ENCODE peak calls at places on chromosome 12, in four cellular contexts. One of them, this sample, is unnamed.

GRCh38 chr12:62813031-62813829 is 121.7 kb downstream of the PPM1H start:
- DNase-seq in endodermal cell: peak
- DNase-seq in AG04450: peak
- DNase-seq in lung: peak
- DNase-seq in this sample: no peak

GRCh38 chr12:53750812-53751335 is 905 bp downstream of the CISTR start:
- DNase-seq in lung: no peak
- DNase-seq in AG04450: no peak
- DNase-seq in endodermal cell: peak
- DNase-seq in this sample: no peak

GRCh38 chr12:80701388-80701787 is 6.0 kb upstream of the MYF6 start:
- DNase-seq in AG04450: no peak
- DNase-seq in lung: no peak
- DNase-seq in endodermal cell: no peak
- DNase-seq in this sample: no peak

GRCh38 chr12:33000016-33000415 is 103.4 kb upstream of the PKP2 start:
- DNase-seq in lung: no peak
- DNase-seq in endodermal cell: no peak
- DNase-seq in AG04450: no peak
- DNase-seq in this sample: no peak

GRCh38 chr12:94674835-94675234 is 24.5 kb upstream of the TMCC3 start:
- DNase-seq in AG04450: no peak
- DNase-seq in lung: peak
- DNase-seq in endodermal cell: peak
- DNase-seq in this sample: no peak

GRCh38 chr12:9365296-9365695 is 157.1 kb upstream of the PZP start:
- DNase-seq in lung: no peak
- DNase-seq in AG04450: no peak
- DNase-seq in endodermal cell: no peak
- DNase-seq in this sample: no peak

GRCh38 chr12:111313833-111314259 is 55.0 kb downstream of the PHETA1 start:
- DNase-seq in endodermal cell: peak
- DNase-seq in AG04450: peak
- DNase-seq in lung: peak
- DNase-seq in this sample: peak

GRCh38 chr12:92143280-92143679 is 2.4 kb downstream of the BTG1 start:
- DNase-seq in AG04450: no peak
- DNase-seq in lung: no peak
- DNase-seq in endodermal cell: peak
- DNase-seq in this sample: no peak

GRCh38 chr12:107805488-107806180 is 31.1 kb downstream of the ASCL4 start:
- DNase-seq in lung: no peak
- DNase-seq in AG04450: no peak
- DNase-seq in endodermal cell: no peak
- DNase-seq in this sample: no peak

GRCh38 chr12:108821407-108822397 is 35.7 kb downstream of the SSH1 start:
- DNase-seq in AG04450: no peak
- DNase-seq in lung: no peak
- DNase-seq in endodermal cell: no peak
- DNase-seq in this sample: no peak

GRCh38 chr12:116595186-116595585 is 36.0 kb downstream of the MAP1LC3B2 start:
- DNase-seq in AG04450: no peak
- DNase-seq in lung: no peak
- DNase-seq in endodermal cell: no peak
- DNase-seq in this sample: no peak

GRCh38 chr12:77847060-77847541 is 16.4 kb downstream of the NAV3 start:
- DNase-seq in lung: no peak
- DNase-seq in endodermal cell: no peak
- DNase-seq in AG04450: no peak
- DNase-seq in this sample: peak

GRCh38 chr12:62621239-62621638 is 154.6 kb downstream of the MON2 start:
- DNase-seq in endodermal cell: peak
- DNase-seq in AG04450: no peak
- DNase-seq in lung: no peak
- DNase-seq in this sample: no peak

GRCh38 chr12:52587563-52587962 is 13.7 kb downstream of the KRT72 start:
- DNase-seq in endodermal cell: peak
- DNase-seq in lung: no peak
- DNase-seq in AG04450: no peak
- DNase-seq in this sample: no peak

GRCh38 chr12:53737951-53738833 is 10.9 kb upstream of the CALCOCO1 start:
- DNase-seq in lung: no peak
- DNase-seq in endodermal cell: peak
- DNase-seq in AG04450: no peak
- DNase-seq in this sample: no peak

GRCh38 chr12:47862157-47862556 is 42.5 kb upstream of the HDAC7 start:
- DNase-seq in lung: no peak
- DNase-seq in AG04450: no peak
- DNase-seq in endodermal cell: no peak
- DNase-seq in this sample: no peak

GRCh38 chr12:54991161-54991991 is 6.8 kb upstream of the TESPA1 start:
- DNase-seq in endodermal cell: no peak
- DNase-seq in lung: no peak
- DNase-seq in AG04450: no peak
- DNase-seq in this sample: no peak

GRCh38 chr12:14260011-14260993 is 105.2 kb upstream of the ATF7IP start:
- DNase-seq in AG04450: peak
- DNase-seq in lung: peak
- DNase-seq in endodermal cell: peak
- DNase-seq in this sample: peak

GRCh38 chr12:6827982-6828670 is at the start of gene P3H3:
- DNase-seq in endodermal cell: peak
- DNase-seq in lung: no peak
- DNase-seq in AG04450: no peak
- DNase-seq in this sample: no peak

GRCh38 chr12:65948320-65949008 is 124.2 kb downstream of the HMGA2 start:
- DNase-seq in lung: peak
- DNase-seq in AG04450: peak
- DNase-seq in endodermal cell: no peak
- DNase-seq in this sample: peak

GRCh38 chr12:38153737-38154061 is 162.9 kb upstream of the ALG10B start:
- DNase-seq in endodermal cell: no peak
- DNase-seq in AG04450: no peak
- DNase-seq in lung: no peak
- DNase-seq in this sample: no peak

GRCh38 chr12:34291001-34291400 is 268.7 kb downstream of the ALG10 start:
- DNase-seq in AG04450: no peak
- DNase-seq in endodermal cell: peak
- DNase-seq in lung: no peak
- DNase-seq in this sample: no peak

GRCh38 chr12:34288963-34289345 is 266.7 kb downstream of the ALG10 start:
- DNase-seq in endodermal cell: peak
- DNase-seq in lung: no peak
- DNase-seq in AG04450: no peak
- DNase-seq in this sample: no peak

GRCh38 chr12:34291426-34291901 is 269.2 kb downstream of the ALG10 start:
- DNase-seq in AG04450: no peak
- DNase-seq in lung: no peak
- DNase-seq in endodermal cell: no peak
- DNase-seq in this sample: peak

GRCh38 chr12:34289431-34290190 is 267.3 kb downstream of the ALG10 start:
- DNase-seq in AG04450: no peak
- DNase-seq in lung: no peak
- DNase-seq in endodermal cell: peak
- DNase-seq in this sample: peak

DNA sequence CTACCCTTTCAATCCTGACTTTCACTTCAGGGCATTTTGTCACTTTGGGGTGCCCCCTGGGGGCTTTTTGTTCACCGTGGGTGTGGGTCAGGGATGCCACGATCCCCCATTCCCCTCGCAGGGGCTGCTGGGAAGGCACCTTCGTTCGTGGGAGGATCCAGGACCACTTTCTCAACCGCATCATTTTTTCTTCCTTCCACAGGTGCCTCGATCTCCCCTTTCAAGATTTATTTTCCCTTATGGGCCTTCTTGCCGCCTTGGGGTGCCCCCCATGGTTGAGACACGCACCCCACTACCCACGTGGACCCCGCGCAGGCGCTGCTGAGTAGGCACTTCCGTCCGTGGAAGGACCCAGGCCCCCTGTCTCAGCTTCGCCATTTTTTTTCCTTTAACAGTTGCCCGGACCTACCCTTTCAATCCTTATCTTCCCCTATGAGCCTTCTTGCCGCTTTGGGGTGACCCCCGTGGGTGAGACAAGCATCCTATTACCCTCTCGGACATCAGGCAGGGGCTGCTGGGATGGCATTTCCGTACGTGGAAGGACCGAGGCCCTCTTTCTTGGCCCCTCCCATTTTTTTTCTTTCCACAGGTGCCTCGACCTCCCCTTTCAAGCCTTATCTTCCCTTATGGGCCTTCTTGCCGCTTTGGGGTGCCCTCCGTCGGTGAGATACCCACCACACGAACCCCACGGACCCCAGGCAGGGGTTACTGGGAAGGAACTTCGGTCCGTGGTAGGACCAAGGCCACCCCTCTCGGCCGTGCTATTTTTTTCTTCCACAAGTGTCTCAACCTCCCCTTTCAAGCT is 268.1 kb downstream of the ALG10 start:
- DNase-seq in endodermal cell: peak
- DNase-seq in lung: no peak
- DNase-seq in AG04450: no peak
- DNase-seq in this sample: no peak
- H3K4me3 ChIP-seq in endodermal cell: no peak
- H3K4me3 ChIP-seq in lung: no peak
- H3K4me3 ChIP-seq in AG04450: no peak
- H3K4me3 ChIP-seq in this sample: no peak

GRCh38 chr12:12521044-12521485 is 41.6 kb downstream of the DUSP16 start:
- DNase-seq in endodermal cell: no peak
- DNase-seq in lung: no peak
- DNase-seq in AG04450: no peak
- DNase-seq in this sample: no peak
- H3K27ac ChIP-seq in endodermal cell: peak
- H3K27ac ChIP-seq in lung: peak
- H3K27ac ChIP-seq in AG04450: no peak
- H3K27ac ChIP-seq in this sample: no peak

DNA sequence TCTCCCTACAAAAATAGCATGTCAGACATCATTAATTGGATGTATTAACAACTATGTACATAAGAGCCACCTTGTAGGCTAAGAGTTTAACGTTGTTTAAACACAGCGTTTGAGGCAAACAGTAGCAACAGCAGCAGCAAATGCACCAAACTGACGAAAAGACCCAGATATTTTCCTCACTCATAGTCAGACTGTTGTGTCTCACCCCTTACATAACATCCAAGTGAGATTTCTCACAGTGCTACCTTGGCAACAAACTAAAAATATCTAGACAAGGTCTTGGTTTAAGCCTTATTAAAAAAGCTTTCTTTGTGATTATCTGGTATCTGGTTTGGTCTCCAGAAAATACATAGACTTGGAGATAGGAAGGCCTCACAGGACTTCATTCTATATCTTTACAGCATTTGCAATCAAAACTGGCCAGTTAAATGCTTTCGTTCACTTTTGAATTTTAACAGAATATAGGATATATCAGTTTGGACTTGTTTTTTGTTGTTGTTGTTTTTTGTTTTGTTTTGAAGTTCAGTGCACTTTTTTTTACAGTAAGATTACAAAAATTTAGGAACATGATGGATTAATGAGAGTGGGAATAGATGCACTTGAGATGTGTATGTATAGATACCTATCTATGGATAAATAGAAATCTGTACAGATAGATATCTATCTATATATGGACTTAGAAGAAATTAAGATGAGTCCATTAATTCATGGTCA is 4.1 kb downstream of the BHLHE41 start:
- DNase-seq in endodermal cell: no peak
- DNase-seq in lung: no peak
- DNase-seq in AG04450: no peak
- DNase-seq in this sample: peak
- H3K4me3 ChIP-seq in endodermal cell: no peak
- H3K4me3 ChIP-seq in lung: no peak
- H3K4me3 ChIP-seq in AG04450: no peak
- H3K4me3 ChIP-seq in this sample: peak

GRCh38 chr12:102429755-102430154 is 50.6 kb downstream of the IGF1 start:
- DNase-seq in AG04450: no peak
- DNase-seq in lung: no peak
- DNase-seq in endodermal cell: no peak
- DNase-seq in this sample: no peak
- H3K27ac ChIP-seq in AG04450: no peak
- H3K27ac ChIP-seq in lung: no peak
- H3K27ac ChIP-seq in endodermal cell: no peak
- H3K27ac ChIP-seq in this sample: no peak

GRCh38 chr12:123382684-123383083 is 1.2 kb upstream of the KMT5A start:
- DNase-seq in AG04450: no peak
- DNase-seq in lung: no peak
- DNase-seq in endodermal cell: no peak
- DNase-seq in this sample: no peak

GRCh38 chr12:123387508-123388217 is 3.7 kb downstream of the KMT5A start:
- DNase-seq in lung: no peak
- DNase-seq in endodermal cell: peak
- DNase-seq in AG04450: no peak
- DNase-seq in this sample: no peak

GRCh38 chr12:123388218-123388947 is 4.5 kb downstream of the KMT5A start:
- DNase-seq in endodermal cell: peak
- DNase-seq in lung: peak
- DNase-seq in AG04450: no peak
- DNase-seq in this sample: peak

GRCh38 chr12:123384318-123384993 is 524 bp downstream of the KMT5A start:
- DNase-seq in lung: no peak
- DNase-seq in endodermal cell: peak
- DNase-seq in AG04450: no peak
- DNase-seq in this sample: no peak

GRCh38 chr12:123384994-123385376 is 1.1 kb downstream of the KMT5A start:
- DNase-seq in endodermal cell: no peak
- DNase-seq in AG04450: no peak
- DNase-seq in lung: no peak
- DNase-seq in this sample: no peak
- H3K4me3 ChIP-seq in endodermal cell: peak
- H3K4me3 ChIP-seq in AG04450: peak
- H3K4me3 ChIP-seq in lung: no peak
- H3K4me3 ChIP-seq in this sample: peak

DNA sequence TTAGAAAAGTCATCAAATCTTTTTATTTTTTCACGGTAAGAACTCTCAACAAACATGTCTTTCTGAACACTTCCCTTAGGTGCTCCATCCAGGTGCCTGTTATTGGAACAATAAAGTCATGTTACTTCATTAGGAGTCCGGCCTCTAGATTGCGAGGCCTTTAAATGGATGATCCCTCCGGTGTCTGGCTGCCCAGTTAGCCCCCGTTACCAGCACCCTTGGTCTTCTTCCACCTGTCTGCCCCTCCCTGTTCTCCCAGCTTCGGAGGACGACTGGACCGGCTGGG is 593 bp upstream of the PA2G4 start:
- DNase-seq in lung: no peak
- DNase-seq in endodermal cell: no peak
- DNase-seq in AG04450: no peak
- DNase-seq in this sample: no peak
- H3K27ac ChIP-seq in lung: peak
- H3K27ac ChIP-seq in endodermal cell: peak
- H3K27ac ChIP-seq in AG04450: peak
- H3K27ac ChIP-seq in this sample: no peak

This sample was measured in SJSA1.